ENCODE peak calls at places on chromosomes 11 and 22, in five cellular contexts. G is GM18507, B is T-helper 17 cell, P is DND-41, V is SK-N-DZ. W is an unnamed sample.

GRCh38 chr22:20117656-20118571 is 888 bp upstream of the TRMT2A start:
- DNase-seq in G (no peak), P (peak; percentile 42), V (no peak), B (peak; percentile 40), W (peak; percentile 35)

GRCh38 chr11:68680541-68681231 is 3.7 kb upstream of the GAL start:
- DNase-seq in B (no peak), G (no peak), P (no peak), V (no peak), W (no peak)

GRCh38 chr11:82474876-82475275 is 258.8 kb downstream of the FAM181B start:
- DNase-seq in B (no peak), V (no peak), P (no peak), G (no peak), W (no peak)

GRCh38 chr22:31846161-31847115 is 92.6 kb downstream of the DEPDC5 start:
- DNase-seq in V (no peak), G (no peak), B (no peak), P (no peak), W (no peak)

GRCh38 chr11:16610213-16610737 is 128.2 kb upstream of the C11orf58 start:
- DNase-seq in V (no peak), B (no peak), G (no peak), P (no peak), W (no peak)

GRCh38 chr22:49770454-49771265 is 57.0 kb downstream of the BRD1 start:
- DNase-seq in G (no peak), P (no peak), B (no peak), V (no peak), W (no peak)

GRCh38 chr11:93278976-93279375 is 51.6 kb upstream of the DEUP1 start:
- DNase-seq in P (no peak), V (no peak), B (no peak), G (no peak), W (no peak)

GRCh38 chr22:41979423-41980250 is 10.4 kb downstream of the SEPTIN3 start:
- DNase-seq in G (no peak), V (no peak), B (no peak), P (no peak), W (no peak)

GRCh38 chr11:693415-693831 is 1.6 kb downstream of the DEAF1 start:
- DNase-seq in V (peak; percentile 44), G (no peak), P (no peak), B (no peak), W (peak; percentile 62)

GRCh38 chr22:44915441-44915840 is 94.4 kb downstream of the PHF21B start:
- DNase-seq in B (no peak), P (no peak), G (no peak), V (no peak), W (no peak)

GRCh38 chr22:25170426-25170980 is 29.2 kb upstream of the CRYBB3 start:
- DNase-seq in V (no peak), B (no peak), P (no peak), G (no peak), W (no peak)

GRCh38 chr22:49266561-49267519 is 560.8 kb downstream of the BRD1 start:
- DNase-seq in B (no peak), P (no peak), G (no peak), V (no peak), W (no peak)

GRCh38 chr11:46611526-46612304 is 5.3 kb downstream of the HARBI1 start:
- DNase-seq in V (no peak), B (no peak), P (no peak), G (no peak), W (peak; percentile 33)

GRCh38 chr11:131217313-131218297 is 152.8 kb upstream of the NTM start:
- DNase-seq in V (no peak), B (no peak), P (no peak), G (no peak), W (peak; percentile 57)

GRCh38 chr11:68370211-68371111 is 58.1 kb downstream of the LRP5 start:
- DNase-seq in V (peak; percentile 42), P (no peak), B (no peak), G (peak; percentile 87), W (no peak)

GRCh38 chr11:91373497-91373896 is 851.1 kb upstream of the FAT3 start:
- DNase-seq in G (no peak), P (no peak), V (peak; percentile 24), B (no peak), W (peak; percentile 13)